ENCODE peak calls at places on chromosomes 11 and 22, in eight cellular contexts. K is activated CD8-positive, alpha-beta memory T cell treated with anti-CD3 and anti-CD28 coated beads for 1 hour; E is uterus; M is CD8-positive, alpha-beta memory T cell; N is amniotic stem cell; W is RWPE1; L is A172; S is activated T-helper 1 cell treated with anti-CD3 and anti-CD28 coated beads, Interleukin-12 subunit alpha, Interleukin-12 subunit beta, Interleukin-2, Interleukin-4 antibody, amounts not matched to agents 30 ng/mL and 10 ng/mL and 1 ng/mL, durations not matched to agents 14 hours and 24 hours and 36 hours. G is an unnamed sample.

GRCh38 chr11:34318111-34319037 is 39.4 kb downstream of the ABTB2 start:
- DNase-seq in K (no peak), E (no peak), M (no peak), N (no peak), W (no peak), L (peak), S (no peak), G (no peak)

GRCh38 chr11:64655901-64656601 is 65.0 kb downstream of the SLC22A12 start:
- DNase-seq in K (no peak), E (no peak), M (no peak), N (no peak), W (no peak), L (no peak), S (no peak), G (no peak)

GRCh38 chr11:83477772-83478171 is 191.6 kb upstream of the CCDC90B start:
- DNase-seq in K (no peak), E (no peak), M (no peak), N (no peak), W (no peak), L (no peak), S (no peak), G (no peak)

GRCh38 chr11:57210731-57211335 is 26.2 kb downstream of the APLNR start:
- DNase-seq in K (no peak), E (no peak), M (no peak), N (no peak), W (no peak), L (no peak), S (no peak), G (no peak)

GRCh38 chr11:74739546-74740270 is 8.5 kb upstream of the CHRDL2 start:
- DNase-seq in K (no peak), E (peak), M (peak), N (peak), W (peak), L (peak), S (peak), G (no peak)

GRCh38 chr11:106281455-106282173 is 204.2 kb downstream of the AASDHPPT start:
- DNase-seq in K (no peak), E (no peak), M (no peak), N (peak), W (peak), L (peak), S (no peak), G (no peak)

GRCh38 chr22:42114721-42115120 is 15.9 kb downstream of the CYP2D6 start:
- DNase-seq in K (no peak), E (no peak), M (no peak), N (no peak), W (no peak), L (no peak), S (no peak), G (no peak)

GRCh38 chr22:43631201-43631600 is 180.9 kb downstream of the EFCAB6 start:
- DNase-seq in K (no peak), E (no peak), M (no peak), N (no peak), W (no peak), L (no peak), S (no peak), G (no peak)

GRCh38 chr22:40415531-40416266 is 45.3 kb downstream of the SGSM3 start:
- DNase-seq in K (no peak), E (no peak), M (no peak), N (no peak), W (no peak), L (no peak), S (no peak), G (no peak)

GRCh38 chr11:111633248-111633647 is 31.0 kb downstream of the SIK2 start:
- DNase-seq in K (no peak), E (no peak), M (no peak), N (no peak), W (no peak), L (no peak), S (no peak), G (no peak)

GRCh38 chr22:17083255-17083654 is 1.5 kb upstream of the IL17RA start:
- DNase-seq in K (no peak), E (no peak), M (no peak), N (no peak), W (no peak), L (no peak), S (no peak), G (no peak)

GRCh38 chr22:38941488-38941987 is 15.9 kb upstream of the APOBEC3A start:
- DNase-seq in K (no peak), E (no peak), M (no peak), N (no peak), W (no peak), L (no peak), S (peak), G (no peak)

GRCh38 chr11:77250881-77251640 is 50.4 kb downstream of the GDPD4 start:
- DNase-seq in K (no peak), E (no peak), M (no peak), N (no peak), W (peak), L (peak), S (no peak), G (no peak)

GRCh38 chr11:14358729-14359439 is at the start of gene RRAS2:
- DNase-seq in K (peak), E (peak), M (peak), N (peak), W (peak), L (peak), S (peak), G (no peak)

GRCh38 chr11:111260761-111261160 is 15.2 kb downstream of the POU2AF2 start:
- DNase-seq in K (no peak), E (no peak), M (no peak), N (no peak), W (no peak), L (no peak), S (no peak), G (no peak)

GRCh38 chr11:11243790-11244469 is 109.1 kb downstream of the CSNK2A3 start:
- DNase-seq in K (no peak), E (peak), M (peak), N (no peak), W (peak), L (no peak), S (no peak), G (no peak)

GRCh38 chr11:17401841-17402240 is 13.4 kb upstream of the KCNJ11 start:
- DNase-seq in K (no peak), E (no peak), M (no peak), N (no peak), W (no peak), L (no peak), S (no peak), G (no peak)

GRCh38 chr11:130165601-130166456 is 6.2 kb downstream of the ST14 start:
- DNase-seq in K (no peak), E (no peak), M (no peak), N (no peak), W (no peak), L (no peak), S (no peak), G (no peak)

GRCh38 chr11:70661763-70662501 is 263.6 kb downstream of the CTTN start:
- DNase-seq in K (no peak), E (no peak), M (no peak), N (no peak), W (no peak), L (peak), S (no peak), G (no peak)

GRCh38 chr22:36659762-36660509 is 43.6 kb downstream of the CACNG2 start:
- DNase-seq in K (no peak), E (peak), M (no peak), N (peak), W (peak), L (peak), S (no peak), G (peak)

GRCh38 chr22:17319541-17319940 is 49.7 kb upstream of the CECR2 start:
- DNase-seq in K (no peak), E (no peak), M (no peak), N (no peak), W (no peak), L (no peak), S (no peak), G (no peak)

GRCh38 chr11:88579466-88579865 is 241.9 kb upstream of the CTSC start:
- DNase-seq in K (no peak), E (no peak), M (no peak), N (no peak), W (no peak), L (no peak), S (no peak), G (no peak)

GRCh38 chr11:3073029-3073435 is 15.8 kb upstream of the CARS1 start:
- DNase-seq in K (no peak), E (no peak), M (no peak), N (peak), W (no peak), L (no peak), S (no peak), G (no peak)

GRCh38 chr22:32788884-32789624 is 12.5 kb upstream of the TIMP3 start:
- DNase-seq in K (no peak), E (no peak), M (no peak), N (peak), W (no peak), L (no peak), S (no peak), G (no peak)

GRCh38 chr11:75339685-75340409 is 11.6 kb downstream of the ARRB1 start:
- DNase-seq in K (no peak), E (no peak), M (no peak), N (no peak), W (no peak), L (no peak), S (no peak), G (no peak)

GRCh38 chr11:126101241-126101929 is 38.7 kb upstream of the CDON start:
- DNase-seq in K (no peak), E (no peak), M (no peak), N (no peak), W (no peak), L (no peak), S (no peak), G (no peak)

GRCh38 chr11:75474878-75475766 is 42.1 kb upstream of the KLHL35 start:
- DNase-seq in K (peak), E (peak), M (peak), N (no peak), W (no peak), L (peak), S (peak), G (no peak)